ENCODE peak calls at places on chromosome 16, in seven cellular contexts. K is neural crest cell, I is left lung, S is epithelial cell of esophagus, N is upper lobe of right lung, L is nephron progenitor cell, T is dorsolateral prefrontal cortex. H is an unnamed sample.

GRCh38 chr16:15857779-15858560 is 1.1 kb upstream of the MYH11 start:
- DNase-seq in I (no peak), T (no peak), S (peak; percentile 17), N (peak; percentile 67), K (peak; percentile 3), L (peak; percentile 63), H (no peak)

GRCh38 chr16:56812884-56813283 is 52.1 kb upstream of the SLC12A3 start:
- DNase-seq in S (peak; percentile 80), N (no peak), K (no peak), T (no peak), L (no peak), I (no peak), H (no peak)

GRCh38 chr16:67922740-67923139 is 8.9 kb downstream of the CTRL start:
- DNase-seq in N (no peak), L (no peak), T (no peak), I (no peak), S (no peak), K (no peak), H (no peak)

GRCh38 chr16:67269766-67270165 is 9.6 kb upstream of the PLEKHG4 start:
- DNase-seq in T (no peak), S (peak; percentile 32), I (no peak), K (no peak), N (no peak), L (no peak), H (no peak)

GRCh38 chr16:86396318-86396882 is 113.9 kb upstream of the FOXF1 start:
- DNase-seq in L (no peak), K (no peak), T (no peak), S (no peak), N (no peak), I (peak; percentile 51), H (no peak)

GRCh38 chr16:74896389-74897370 is 88.2 kb downstream of the WDR59 start:
- DNase-seq in S (peak; percentile 87), T (no peak), I (no peak), K (no peak), L (no peak), N (no peak), H (no peak)

GRCh38 chr16:67392301-67393059 is 818 bp downstream of the TPPP3 start:
- DNase-seq in N (peak; percentile 61), I (no peak), K (no peak), S (no peak), T (no peak), L (no peak), H (no peak)

GRCh38 chr16:548586-548985 is 11.6 kb upstream of the PRR35 start:
- DNase-seq in K (no peak), L (no peak), I (no peak), S (no peak), N (no peak), T (no peak), H (no peak)

GRCh38 chr16:85759631-85760419 is 8.9 kb upstream of the C16orf74 start:
- DNase-seq in K (no peak), T (no peak), L (no peak), I (no peak), S (peak; percentile 62), N (peak; percentile 74), H (no peak)

GRCh38 chr16:1779741-1780676 is 2.4 kb downstream of the SPSB3 start:
- DNase-seq in S (no peak), N (no peak), K (no peak), I (no peak), T (no peak), L (no peak), H (no peak)

DNA sequence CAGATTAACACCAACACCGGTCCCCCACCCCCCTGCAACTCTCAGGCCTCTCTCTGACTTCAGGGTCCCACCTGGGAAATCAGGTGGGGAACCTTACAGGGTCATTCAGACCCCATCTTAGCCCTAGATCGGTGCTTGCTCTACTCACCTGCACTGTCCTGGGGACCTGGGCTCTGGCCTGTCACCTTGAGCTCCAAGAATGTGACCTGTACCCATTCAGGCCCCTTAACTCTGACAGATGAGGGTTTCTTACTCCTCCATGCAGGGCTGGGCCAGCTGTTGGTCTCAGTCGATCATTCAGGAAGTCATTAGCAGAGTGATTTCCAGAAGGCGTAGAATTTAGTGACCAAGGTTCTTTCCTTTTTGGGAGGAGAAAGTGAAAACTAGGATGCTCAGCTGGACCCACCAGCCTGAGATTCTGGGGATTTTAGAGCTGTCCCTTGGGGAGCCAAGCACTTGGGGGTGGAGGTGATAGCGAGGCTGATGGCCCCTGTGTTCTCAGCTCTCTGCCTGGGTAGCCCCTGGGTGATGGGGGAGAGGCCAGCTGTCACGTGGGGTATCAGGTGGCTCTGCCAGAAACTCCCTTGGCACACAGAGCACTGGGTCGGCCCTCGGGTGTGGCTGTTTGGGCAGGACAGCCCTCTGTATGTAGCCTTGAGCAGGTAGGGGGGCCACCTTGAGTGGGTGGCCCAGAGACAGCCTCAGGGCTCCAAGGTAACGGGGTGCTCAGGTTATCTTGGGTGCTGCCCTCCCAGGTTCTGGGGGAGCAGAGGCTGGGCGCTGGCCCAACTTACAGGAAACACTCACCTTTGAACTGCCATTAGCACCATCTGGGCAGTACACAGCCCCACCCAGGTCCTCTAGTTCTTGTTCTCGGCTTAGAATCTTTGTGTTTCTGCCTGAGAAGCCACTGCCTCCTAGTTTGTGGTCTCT is 734 bp downstream of the MVP start:
- DNase-seq in T (no peak), I (peak; percentile 83), K (no peak), L (no peak), S (peak; percentile 47), N (peak; percentile 91), H (no peak)
- TF ChIP-seq CTCF in T (no peak), I (no peak), K (no peak), L (no peak), S (no peak), N (no peak), H (no peak)

GRCh38 chr16:55663225-55663624 is 7.4 kb downstream of the SLC6A2 start:
- DNase-seq in K (no peak), S (no peak), I (no peak), L (no peak), N (no peak), T (no peak), H (no peak)

GRCh38 chr16:55662641-55663040 is 6.9 kb downstream of the SLC6A2 start:
- DNase-seq in S (no peak), I (no peak), T (no peak), N (no peak), L (no peak), K (no peak), H (no peak)

GRCh38 chr16:55661842-55662479 is 6.2 kb downstream of the SLC6A2 start:
- DNase-seq in I (no peak), K (no peak), L (no peak), T (peak; percentile 44), N (no peak), S (peak; percentile 82), H (no peak)

GRCh38 chr16:55660026-55660425 is 4.2 kb downstream of the SLC6A2 start:
- DNase-seq in I (no peak), S (no peak), K (no peak), N (no peak), L (no peak), T (no peak), H (no peak)

GRCh38 chr16:55660776-55661175 is 5.0 kb downstream of the SLC6A2 start:
- DNase-seq in T (no peak), K (no peak), L (no peak), S (no peak), I (no peak), N (no peak), H (no peak)
- TF ChIP-seq CTCF in T (no peak), K (no peak), L (no peak), S (no peak), I (no peak), N (no peak), H (no peak)

GRCh38 chr16:84209989-84210388 is 19.0 kb downstream of the ADAD2 start:
- DNase-seq in N (no peak), L (no peak), K (no peak), I (no peak), S (no peak), T (no peak), H (no peak)
- TF ChIP-seq CTCF in N (no peak), L (no peak), K (no peak), I (no peak), S (no peak), T (no peak), H (no peak)

GRCh38 chr16:3474136-3474779 is 21.0 kb downstream of the C16orf90 start:
- DNase-seq in I (no peak), N (no peak), S (no peak), K (no peak), T (no peak), L (no peak), H (no peak)
- TF ChIP-seq CTCF in I (no peak), N (no peak), S (no peak), K (no peak), T (no peak), L (no peak), H (no peak)

DNA sequence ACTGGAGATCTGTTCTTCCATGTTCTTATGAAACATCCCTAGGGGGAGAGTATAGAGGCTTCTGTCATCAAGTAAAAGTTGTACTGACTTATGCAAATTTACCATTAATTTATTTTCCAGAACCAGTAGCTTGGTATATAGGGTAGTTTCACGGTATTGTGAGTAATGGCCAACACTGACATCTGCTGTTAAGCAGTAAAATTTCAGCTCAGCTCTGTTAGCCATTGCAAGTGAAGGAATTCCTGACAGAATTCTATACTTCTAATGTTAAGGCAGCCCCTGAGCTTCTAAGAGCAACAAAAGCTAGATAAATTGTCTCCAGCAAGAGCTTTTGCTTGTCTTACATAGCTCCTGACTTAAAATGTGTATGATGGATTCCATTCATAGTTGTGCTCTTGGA is 613.5 kb upstream of the C16orf82 start:
- DNase-seq in S (no peak), N (no peak), T (no peak), K (no peak), L (no peak), I (no peak), H (no peak)
- TF ChIP-seq CTCF in S (no peak), N (no peak), T (no peak), K (peak; percentile 41), L (no peak), I (no peak), H (no peak)

DNA sequence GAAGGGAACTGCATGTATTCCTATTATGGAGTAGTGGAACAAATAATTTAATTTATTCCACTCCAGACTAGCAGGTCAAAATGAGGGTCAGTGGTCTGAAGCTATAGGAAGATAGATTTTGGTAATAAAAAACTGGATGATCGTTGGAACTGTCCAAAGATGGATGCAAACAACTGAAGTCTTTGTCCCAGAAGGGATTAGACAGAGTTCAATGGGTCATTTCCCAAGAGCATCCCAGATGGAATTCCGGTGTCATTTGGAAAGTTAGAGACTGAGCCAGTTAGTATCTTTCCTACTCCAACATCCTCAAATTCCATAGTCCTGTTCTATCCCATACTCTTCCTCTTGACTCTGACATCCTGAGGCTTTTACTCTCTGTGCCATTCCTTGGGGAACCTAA is 22.8 kb upstream of the TOX3 start:
- DNase-seq in T (no peak), N (no peak), L (no peak), S (no peak), K (no peak), I (no peak), H (no peak)
- TF ChIP-seq CTCF in T (no peak), N (no peak), L (no peak), S (no peak), K (no peak), I (no peak), H (no peak)

GRCh38 chr16:89373355-89374110 is 116.8 kb downstream of the ANKRD11 start:
- DNase-seq in N (no peak), S (no peak), T (no peak), L (no peak), K (no peak), I (no peak), H (no peak)
- TF ChIP-seq CTCF in N (no peak), S (no peak), T (no peak), L (no peak), K (no peak), I (no peak), H (no peak)

GRCh38 chr16:58458634-58459343 is 41.2 kb upstream of the NDRG4 start:
- DNase-seq in L (no peak), T (no peak), K (no peak), I (no peak), S (no peak), N (no peak), H (no peak)
- TF ChIP-seq CTCF in L (no peak), T (no peak), K (no peak), I (no peak), S (no peak), N (no peak), H (no peak)

H was measured in D721Med.